ENCODE peak calls at places on chromosomes 13 and 19, in nine cellular contexts. G is CD8-positive, alpha-beta memory T cell; J is colonic mucosa; P is neuronal stem cell; R is effector memory CD4-positive, alpha-beta T cell; U is DND-41; D is heart right ventricle; E is SJSA1; O is right cardiac atrium. T is an unnamed sample.

GRCh38 chr13:34256236-34256635 is 438.3 kb downstream of the RFC3 start:
- DNase-seq in G (no peak), J (no peak), P (no peak), R (no peak), U (no peak), D (no peak), E (no peak), O (no peak), T (no peak)

GRCh38 chr13:114286808-114287207 is 5.4 kb downstream of the UPF3A start:
- DNase-seq in G (no peak), J (no peak), P (no peak), R (no peak), U (no peak), D (no peak), E (no peak), O (no peak), T (no peak)

GRCh38 chr13:109737606-109738005 is 48.8 kb downstream of the IRS2 start:
- DNase-seq in G (no peak), J (no peak), P (no peak), R (no peak), U (peak; percentile 32), D (no peak), E (peak; percentile 73), O (no peak), T (no peak)

GRCh38 chr19:16244091-16244490 is 46.4 kb downstream of the AP1M1 start:
- DNase-seq in G (no peak), J (no peak), P (no peak), R (no peak), U (no peak), D (no peak), E (no peak), O (no peak), T (no peak)

GRCh38 chr13:65535360-65535759 is 1694.8 kb downstream of the PCDH9 start:
- DNase-seq in G (no peak), J (no peak), P (no peak), R (no peak), U (no peak), D (no peak), E (no peak), O (no peak), T (no peak)

GRCh38 chr19:50815443-50815842 is 8.1 kb downstream of the KLK1 start:
- DNase-seq in G (no peak), J (no peak), P (no peak), R (no peak), U (no peak), D (no peak), E (no peak), O (no peak), T (no peak)

GRCh38 chr13:73035660-73036059 is 23.1 kb upstream of the KLF5 start:
- DNase-seq in G (no peak), J (no peak), P (no peak), R (no peak), U (no peak), D (no peak), E (no peak), O (no peak), T (no peak)

GRCh38 chr19:50465000-50465399 is 11.3 kb upstream of the EMC10 start:
- DNase-seq in G (no peak), J (no peak), P (no peak), R (no peak), U (no peak), D (no peak), E (no peak), O (no peak), T (no peak)

GRCh38 chr19:58009666-58010301 is 7.2 kb upstream of the ZNF606 start:
- DNase-seq in G (peak; percentile 54), J (peak; percentile 92), P (peak; percentile 29), R (peak; percentile 29), U (peak; percentile 88), D (peak; percentile 90), E (no peak), O (peak; percentile 94), T (peak; percentile 67)
- H3K4me3 ChIP-seq in G (no peak overlapping the region), J (peak overlapping the region; percentile 19), P (peak overlapping the region; percentile 70), R (peak overlapping the region; percentile 35), U (peak overlapping the region; percentile 80), D (peak overlapping the region; percentile 52), E (no peak overlapping the region), O (peak overlapping the region; percentile 17), T (peak overlapping the region; percentile 46)

GRCh38 chr13:60352644-60353043 is 44.4 kb upstream of the TDRD3 start:
- DNase-seq in G (no peak), J (no peak), P (no peak), R (no peak), U (no peak), D (no peak), E (no peak), O (no peak), T (no peak)

GRCh38 chr13:60351326-60351725 is 45.7 kb upstream of the TDRD3 start:
- DNase-seq in G (no peak), J (no peak), P (no peak), R (no peak), U (no peak), D (no peak), E (no peak), O (no peak), T (no peak)

GRCh38 chr13:60347174-60347573 is 49.8 kb upstream of the TDRD3 start:
- DNase-seq in G (no peak), J (no peak), P (no peak), R (no peak), U (no peak), D (no peak), E (no peak), O (no peak), T (no peak)

GRCh38 chr13:60348097-60348496 is 48.9 kb upstream of the TDRD3 start:
- DNase-seq in G (no peak), J (no peak), P (no peak), R (no peak), U (no peak), D (no peak), E (no peak), O (no peak), T (no peak)

DNA sequence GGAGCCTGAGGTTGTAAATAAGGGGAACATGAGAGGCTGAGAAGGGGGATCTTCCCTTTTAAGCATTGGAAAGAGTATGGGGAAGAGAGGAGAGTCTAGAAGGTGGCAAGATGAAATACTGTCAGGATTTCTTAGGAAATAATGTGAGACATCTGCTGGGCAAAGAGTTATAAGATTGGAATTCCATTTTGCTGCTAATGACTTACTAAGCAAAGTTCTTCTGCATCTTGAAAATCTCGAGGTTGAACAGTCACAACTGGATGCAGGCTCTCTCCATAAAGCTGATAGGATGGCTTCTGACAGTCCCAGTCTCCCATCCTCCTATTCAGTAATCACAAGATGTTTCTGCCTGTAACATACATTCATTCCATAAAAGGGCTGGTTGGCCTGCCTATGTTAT is 45.2 kb upstream of the TDRD3 start:
- DNase-seq in G (no peak), J (no peak), P (no peak), R (no peak), U (no peak), D (no peak), E (no peak), O (no peak), T (no peak)
- H3K27ac ChIP-seq in G (no peak overlapping the region), J (no peak overlapping the region), P (no peak overlapping the region), R (no peak overlapping the region), U (no peak overlapping the region), D (no peak overlapping the region), E (no peak overlapping the region), O (no peak overlapping the region), T (no peak overlapping the region)

DNA sequence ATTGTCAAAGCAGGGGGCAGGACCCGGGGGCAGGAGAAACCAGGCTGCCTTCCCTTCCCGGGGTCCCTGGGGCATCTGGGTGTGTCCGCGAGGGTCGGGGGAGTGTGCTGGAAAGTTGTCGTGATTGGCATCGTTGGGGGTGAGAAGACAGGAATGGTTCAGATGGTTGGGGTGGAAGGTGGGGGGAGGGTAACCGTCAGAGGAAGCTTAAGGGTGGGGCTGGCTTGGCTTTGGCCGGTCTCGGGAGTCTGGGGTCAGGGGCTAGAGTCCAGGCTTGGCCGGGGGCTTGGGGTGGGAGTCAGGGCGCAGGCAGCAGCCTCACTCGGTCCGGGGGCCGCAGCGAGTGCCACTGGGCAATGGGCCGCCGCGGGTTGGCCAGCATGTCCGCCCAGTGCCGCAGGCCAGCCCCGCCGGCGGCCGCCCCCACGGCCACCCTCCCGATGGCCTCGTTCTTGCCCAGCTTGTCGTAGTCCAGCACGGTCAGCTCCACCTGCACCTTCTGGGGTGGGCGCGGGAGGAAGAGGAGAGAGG is 6.8 kb upstream of the DNAAF3 start:
- DNase-seq in G (no peak), J (no peak), P (no peak), R (no peak), U (no peak), D (no peak), E (no peak), O (no peak), T (no peak)
- H3K4me3 ChIP-seq in G (no peak overlapping the region), J (peak overlapping the region; percentile 9), P (peak overlapping the region; percentile 80), R (peak overlapping the region; percentile 42), U (no peak overlapping the region), D (peak overlapping the region; percentile 45), E (peak overlapping the region; percentile 35), O (peak overlapping the region; percentile 46), T (peak overlapping the region; percentile 33)

GRCh38 chr19:525029-525428 is 6.5 kb upstream of the CDC34 start:
- DNase-seq in G (no peak), J (no peak), P (no peak), R (no peak), U (no peak), D (no peak), E (no peak), O (peak; percentile 68), T (no peak)
- H3K27ac ChIP-seq in G (no peak overlapping the region), J (no peak overlapping the region), P (no peak overlapping the region), R (no peak overlapping the region), U (no peak overlapping the region), D (no peak overlapping the region), E (no peak overlapping the region), O (no peak overlapping the region), T (no peak overlapping the region)

GRCh38 chr19:12247644-12248222 is 47.0 kb downstream of the ZNF44 start:
- DNase-seq in G (no peak), J (no peak), P (no peak), R (no peak), U (no peak), D (no peak), E (no peak), O (no peak), T (no peak)
- H3K4me3 ChIP-seq in G (no peak overlapping the region), J (no peak overlapping the region), P (no peak overlapping the region), R (no peak overlapping the region), U (no peak overlapping the region), D (no peak overlapping the region), E (no peak overlapping the region), O (no peak overlapping the region), T (peak overlapping the region; percentile 1)